ENCODE peak calls at places on chromosome 9, in nine cellular contexts. J is lower lobe of right lung; F is GM23248; E is coronary artery; Q is GM23338; Z is CD8-positive, alpha-beta memory T cell; A is body of pancreas; L is sigmoid colon; B is Karpas-422. Y is an unnamed sample.

GRCh38 chr9:125146247-125146646 is 2.9 kb upstream of the SCAI start:
- DNase-seq in J (no peak), F (peak), E (no peak), Q (no peak), Z (no peak), A (no peak), L (no peak), B (no peak), Y (no peak)

GRCh38 chr9:21392270-21392669 is 7.1 kb upstream of the IFNA2 start:
- DNase-seq in J (no peak), F (peak), E (no peak), Q (peak), Z (no peak), A (no peak), L (no peak), B (peak), Y (no peak)

GRCh38 chr9:128550770-128551651 is 1.4 kb upstream of the SPTAN1 start:
- DNase-seq in J (no peak), F (peak), E (no peak), Q (peak), Z (no peak), A (no peak), L (peak), B (peak), Y (no peak)

GRCh38 chr9:27726244-27727141 is 153.2 kb upstream of the C9orf72 start:
- DNase-seq in J (no peak), F (peak), E (no peak), Q (peak), Z (no peak), A (peak), L (no peak), B (peak), Y (no peak)

GRCh38 chr9:34986541-34987047 is 3.0 kb upstream of the DNAJB5 start:
- DNase-seq in J (peak), F (peak), E (peak), Q (peak), Z (peak), A (no peak), L (no peak), B (peak), Y (peak)

GRCh38 chr9:104743377-104743985 is 4.0 kb upstream of the NIPSNAP3A start:
- DNase-seq in J (no peak), F (peak), E (no peak), Q (peak), Z (no peak), A (no peak), L (no peak), B (peak), Y (no peak)

GRCh38 chr9:1198085-1198484 is 147.9 kb downstream of the DMRT2 start:
- DNase-seq in J (no peak), F (peak), E (no peak), Q (no peak), Z (no peak), A (no peak), L (no peak), B (no peak), Y (no peak)

GRCh38 chr9:118578467-118578866 is 790.8 kb downstream of the BRINP1 start:
- DNase-seq in J (no peak), F (peak), E (no peak), Q (no peak), Z (no peak), A (no peak), L (no peak), B (no peak), Y (no peak)

GRCh38 chr9:84668204-84669007 is 1.1 kb upstream of the NTRK2 start:
- DNase-seq in J (peak), F (peak), E (peak), Q (peak), Z (no peak), A (peak), L (no peak), B (no peak), Y (no peak)

GRCh38 chr9:14080940-14081621 is 232.9 kb downstream of the NFIB start:
- DNase-seq in J (no peak), F (peak), E (no peak), Q (peak), Z (no peak), A (no peak), L (no peak), B (no peak), Y (no peak)

GRCh38 chr9:3968891-3969290 is 331.0 kb downstream of the GLIS3 start:
- DNase-seq in J (no peak), F (peak), E (no peak), Q (no peak), Z (no peak), A (no peak), L (no peak), B (no peak), Y (no peak)

GRCh38 chr9:99264070-99264469 is 42.0 kb downstream of the SEC61B start:
- DNase-seq in J (no peak), F (peak), E (no peak), Q (peak), Z (no peak), A (no peak), L (no peak), B (no peak), Y (no peak)

GRCh38 chr9:22446950-22447606 is 454 bp downstream of the DMRTA1 start:
- DNase-seq in J (peak), F (peak), E (peak), Q (peak), Z (peak), A (peak), L (peak), B (no peak), Y (no peak)

GRCh38 chr9:25716220-25716872 is 38.1 kb upstream of the TUSC1 start:
- DNase-seq in J (no peak), F (peak), E (no peak), Q (peak), Z (no peak), A (peak), L (no peak), B (peak), Y (no peak)

GRCh38 chr9:69532359-69532758 is 139.8 kb downstream of the APBA1 start:
- DNase-seq in J (no peak), F (no peak), E (no peak), Q (no peak), Z (no peak), A (no peak), L (no peak), B (no peak), Y (no peak)

GRCh38 chr9:26949604-26950003 is 2.6 kb upstream of the PLAA start:
- DNase-seq in J (no peak), F (peak), E (no peak), Q (no peak), Z (no peak), A (no peak), L (no peak), B (no peak), Y (no peak)

GRCh38 chr9:2919347-2919746 is 75.5 kb upstream of the PUM3 start:
- DNase-seq in J (no peak), F (peak), E (no peak), Q (no peak), Z (no peak), A (no peak), L (no peak), B (no peak), Y (no peak)

GRCh38 chr9:107178302-107178701 is 104.8 kb upstream of the RAD23B start:
- DNase-seq in J (no peak), F (no peak), E (no peak), Q (no peak), Z (no peak), A (no peak), L (no peak), B (no peak), Y (no peak)

GRCh38 chr9:134633362-134634142 is 8.1 kb upstream of the COL5A1 start:
- DNase-seq in J (peak), F (no peak), E (no peak), Q (no peak), Z (no peak), A (no peak), L (peak), B (no peak), Y (peak)

GRCh38 chr9:96505316-96505991 is 55.5 kb downstream of the HABP4 start:
- DNase-seq in J (no peak), F (peak), E (no peak), Q (no peak), Z (no peak), A (no peak), L (no peak), B (no peak), Y (no peak)

GRCh38 chr9:95766906-95767305 is 108.6 kb upstream of the ERCC6L2 start:
- DNase-seq in J (no peak), F (no peak), E (no peak), Q (peak), Z (no peak), A (no peak), L (no peak), B (no peak), Y (no peak)

GRCh38 chr9:101536938-101537337 is 3.3 kb downstream of the RNF20 start:
- DNase-seq in J (no peak), F (peak), E (no peak), Q (peak), Z (no peak), A (no peak), L (no peak), B (peak), Y (no peak)

GRCh38 chr9:31136524-31136923 is 1247.9 kb upstream of the ACO1 start:
- DNase-seq in J (no peak), F (no peak), E (no peak), Q (no peak), Z (no peak), A (no peak), L (no peak), B (no peak), Y (no peak)

GRCh38 chr9:137494550-137495351 is 35.6 kb upstream of the NSMF start:
- DNase-seq in J (no peak), F (no peak), E (peak), Q (no peak), Z (no peak), A (no peak), L (no peak), B (no peak), Y (no peak)
- H3K27ac ChIP-seq in J (no peak), F (no peak), E (no peak), Q (no peak), Z (no peak), A (no peak), L (no peak), B (no peak), Y (no peak)

GRCh38 chr9:110346325-110346724 is 8.7 kb upstream of the TXNDC8 start:
- DNase-seq in J (no peak), F (no peak), E (no peak), Q (no peak), Z (no peak), A (no peak), L (no peak), B (no peak), Y (no peak)

GRCh38 chr9:110356639-110357038 is 19.0 kb upstream of the TXNDC8 start:
- DNase-seq in J (no peak), F (no peak), E (no peak), Q (no peak), Z (no peak), A (no peak), L (no peak), B (no peak), Y (no peak)

GRCh38 chr9:110351009-110351467 is 13.4 kb upstream of the TXNDC8 start:
- DNase-seq in J (no peak), F (peak), E (no peak), Q (no peak), Z (no peak), A (no peak), L (no peak), B (no peak), Y (no peak)
- H3K27ac ChIP-seq in J (no peak), F (peak), E (peak), Q (no peak), Z (no peak), A (no peak), L (no peak), B (no peak), Y (peak)

DNA sequence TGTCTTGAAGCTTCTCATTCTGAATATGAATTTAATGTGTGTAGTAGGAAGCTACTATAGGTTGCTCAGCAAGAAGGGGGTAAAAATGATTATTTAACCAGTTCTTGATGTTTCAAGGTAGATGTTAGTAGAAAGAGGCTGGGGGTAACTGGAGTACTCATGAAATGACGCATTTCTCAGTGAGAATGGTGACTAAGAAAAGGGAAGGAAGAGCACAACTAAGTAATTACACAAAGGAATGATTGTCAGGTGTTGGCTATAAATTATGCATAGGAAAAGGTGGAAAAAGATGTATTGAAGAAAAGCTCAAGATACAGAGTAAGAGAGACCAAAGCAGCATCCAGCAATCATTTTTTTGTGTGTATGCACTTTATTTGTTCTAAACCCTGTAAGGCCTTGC is 1.4 kb upstream of the PSIP1 start:
- DNase-seq in J (no peak), F (no peak), E (no peak), Q (peak), Z (no peak), A (no peak), L (no peak), B (no peak), Y (no peak)
- H3K27ac ChIP-seq in J (no peak), F (no peak), E (no peak), Q (peak), Z (peak), A (no peak), L (no peak), B (no peak), Y (no peak)

GRCh38 chr9:130780415-130780814 is 54.6 kb upstream of the ABL1 start:
- DNase-seq in J (no peak), F (peak), E (no peak), Q (no peak), Z (no peak), A (no peak), L (no peak), B (no peak), Y (no peak)
- H3K27ac ChIP-seq in J (peak), F (peak), E (peak), Q (no peak), Z (no peak), A (no peak), L (peak), B (no peak), Y (no peak)

DNA sequence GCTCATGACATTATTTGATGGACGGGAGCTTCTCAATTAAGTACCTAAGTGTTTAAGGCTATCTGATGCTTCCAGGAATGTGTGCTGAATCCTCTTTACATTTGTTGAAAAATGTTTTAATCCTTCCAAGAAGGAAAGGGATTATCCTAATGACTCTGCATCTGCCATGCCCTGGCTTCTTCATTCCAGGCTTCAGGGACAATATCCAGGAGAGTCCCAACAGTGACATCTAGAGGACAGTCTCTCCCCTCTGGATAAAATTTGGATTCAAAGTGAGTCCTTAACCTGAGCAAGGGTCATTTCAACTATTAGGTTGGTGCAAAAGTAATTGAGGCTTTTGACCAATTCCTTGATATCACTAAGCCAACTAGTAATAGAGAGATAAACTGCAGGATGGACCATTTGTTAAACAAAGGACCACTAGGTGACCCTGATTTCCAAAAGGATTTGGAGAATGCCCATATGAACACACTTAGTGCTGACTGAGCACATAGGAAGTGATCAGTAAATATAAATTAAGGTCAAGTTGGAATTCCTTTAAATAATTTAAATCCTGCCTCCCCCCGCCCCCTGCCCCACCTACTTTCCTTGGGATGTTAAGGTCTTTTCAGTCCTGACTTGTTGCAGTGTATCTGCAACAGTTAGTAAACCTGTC is 19.1 kb downstream of the TNFSF8 start:
- DNase-seq in J (no peak), F (peak), E (no peak), Q (peak), Z (no peak), A (no peak), L (no peak), B (no peak), Y (no peak)
- H3K27ac ChIP-seq in J (no peak), F (no peak), E (no peak), Q (no peak), Z (no peak), A (no peak), L (no peak), B (peak), Y (no peak)

GRCh38 chr9:129582865-129583264 is 38.0 kb downstream of the C9orf50 start:
- DNase-seq in J (no peak), F (no peak), E (no peak), Q (no peak), Z (no peak), A (no peak), L (no peak), B (no peak), Y (no peak)

GRCh38 chr9:129585352-129585751 is 35.5 kb downstream of the C9orf50 start:
- DNase-seq in J (no peak), F (no peak), E (no peak), Q (no peak), Z (no peak), A (no peak), L (no peak), B (no peak), Y (no peak)

GRCh38 chr9:129586241-129586640 is 34.7 kb downstream of the C9orf50 start:
- DNase-seq in J (no peak), F (no peak), E (no peak), Q (no peak), Z (no peak), A (no peak), L (no peak), B (no peak), Y (no peak)

GRCh38 chr9:129583308-129584038 is 37.4 kb downstream of the C9orf50 start:
- DNase-seq in J (no peak), F (peak), E (no peak), Q (no peak), Z (no peak), A (no peak), L (no peak), B (no peak), Y (no peak)

GRCh38 chr9:129584136-129584535 is 36.8 kb downstream of the C9orf50 start:
- DNase-seq in J (peak), F (peak), E (peak), Q (peak), Z (peak), A (peak), L (peak), B (peak), Y (no peak)
- H3K27ac ChIP-seq in J (peak), F (no peak), E (peak), Q (no peak), Z (no peak), A (no peak), L (peak), B (no peak), Y (no peak)

DNA sequence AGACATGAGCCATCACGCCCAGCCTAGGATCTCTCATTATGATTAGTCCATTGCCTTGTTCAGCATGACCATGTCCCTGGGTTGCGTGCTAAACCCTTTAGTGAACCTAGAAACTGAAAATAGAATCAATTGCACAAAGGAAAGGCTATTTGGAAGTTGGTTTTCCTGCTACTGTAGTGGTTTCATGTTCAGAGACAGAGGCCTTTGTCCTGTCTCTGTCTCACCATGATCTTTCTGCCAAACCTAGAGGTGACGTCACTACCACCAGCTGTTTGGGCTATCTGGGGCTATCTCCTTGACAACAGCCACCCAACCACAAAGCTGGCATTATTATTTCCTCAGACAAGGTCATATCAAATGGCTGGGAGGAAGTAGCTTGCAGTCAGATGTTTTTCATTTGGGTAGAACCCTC is 4.0 kb upstream of the CDK5RAP2 start:
- DNase-seq in J (no peak), F (peak), E (no peak), Q (peak), Z (no peak), A (peak), L (no peak), B (peak), Y (no peak)
- H3K27ac ChIP-seq in J (no peak), F (peak), E (peak), Q (no peak), Z (no peak), A (no peak), L (no peak), B (peak), Y (no peak)